ENCODE peak calls at places on chromosomes 11 and 22, in five cellular contexts. One of them, this sample, is unnamed.

GRCh38 chr22:30309981-30310672 is 16.6 kb downstream of the TBC1D10A start:
- DNase-seq in T-helper 22 cell: no peak
- DNase-seq in HEK293T: no peak
- DNase-seq in NCI-H446 treated with DMSO at 0.1 percent for 48 hours: no peak
- DNase-seq in AML-193: no peak
- DNase-seq in this sample: peak

GRCh38 chr11:48000432-48000831 is 20.1 kb downstream of the PTPRJ start:
- DNase-seq in AML-193: no peak
- DNase-seq in T-helper 22 cell: no peak
- DNase-seq in HEK293T: no peak
- DNase-seq in NCI-H446 treated with DMSO at 0.1 percent for 48 hours: no peak
- DNase-seq in this sample: no peak

GRCh38 chr22:46416537-46417267 is 81.2 kb downstream of the TRMU start:
- DNase-seq in T-helper 22 cell: no peak
- DNase-seq in NCI-H446 treated with DMSO at 0.1 percent for 48 hours: no peak
- DNase-seq in HEK293T: no peak
- DNase-seq in AML-193: no peak
- DNase-seq in this sample: no peak

GRCh38 chr11:69744435-69744834 is 30.7 kb downstream of the FGF4 start:
- DNase-seq in T-helper 22 cell: no peak
- DNase-seq in NCI-H446 treated with DMSO at 0.1 percent for 48 hours: no peak
- DNase-seq in HEK293T: no peak
- DNase-seq in AML-193: no peak
- DNase-seq in this sample: no peak

GRCh38 chr11:8867035-8867434 is 44.0 kb upstream of the AKIP1 start:
- DNase-seq in T-helper 22 cell: no peak
- DNase-seq in NCI-H446 treated with DMSO at 0.1 percent for 48 hours: no peak
- DNase-seq in HEK293T: no peak
- DNase-seq in AML-193: no peak
- DNase-seq in this sample: no peak

GRCh38 chr11:2409701-2410468 is 9.3 kb downstream of the TSSC4 start:
- DNase-seq in NCI-H446 treated with DMSO at 0.1 percent for 48 hours: no peak
- DNase-seq in T-helper 22 cell: no peak
- DNase-seq in AML-193: no peak
- DNase-seq in HEK293T: no peak
- DNase-seq in this sample: no peak

GRCh38 chr22:37808294-37808657 is 542 bp downstream of the GCAT start:
- DNase-seq in HEK293T: no peak
- DNase-seq in NCI-H446 treated with DMSO at 0.1 percent for 48 hours: no peak
- DNase-seq in T-helper 22 cell: no peak
- DNase-seq in AML-193: no peak
- DNase-seq in this sample: no peak

GRCh38 chr11:63670738-63671321 is 346 bp downstream of the ATL3 start:
- DNase-seq in HEK293T: peak
- DNase-seq in NCI-H446 treated with DMSO at 0.1 percent for 48 hours: no peak
- DNase-seq in T-helper 22 cell: no peak
- DNase-seq in AML-193: peak
- DNase-seq in this sample: peak

GRCh38 chr22:20562607-20563463 is 55.4 kb downstream of the MED15 start:
- DNase-seq in NCI-H446 treated with DMSO at 0.1 percent for 48 hours: no peak
- DNase-seq in T-helper 22 cell: no peak
- DNase-seq in AML-193: no peak
- DNase-seq in HEK293T: no peak
- DNase-seq in this sample: no peak

GRCh38 chr11:48074425-48075181 is 94.2 kb downstream of the PTPRJ start:
- DNase-seq in HEK293T: no peak
- DNase-seq in AML-193: no peak
- DNase-seq in T-helper 22 cell: no peak
- DNase-seq in NCI-H446 treated with DMSO at 0.1 percent for 48 hours: no peak
- DNase-seq in this sample: no peak

GRCh38 chr11:36388086-36388485 is 92.0 kb downstream of the PRR5L start:
- DNase-seq in AML-193: no peak
- DNase-seq in NCI-H446 treated with DMSO at 0.1 percent for 48 hours: no peak
- DNase-seq in T-helper 22 cell: no peak
- DNase-seq in HEK293T: no peak
- DNase-seq in this sample: no peak

GRCh38 chr22:30325724-30326703 is 727 bp downstream of the TBC1D10A start:
- DNase-seq in NCI-H446 treated with DMSO at 0.1 percent for 48 hours: no peak
- DNase-seq in AML-193: no peak
- DNase-seq in T-helper 22 cell: no peak
- DNase-seq in HEK293T: peak
- DNase-seq in this sample: no peak

GRCh38 chr22:42461511-42461910 is 29.3 kb upstream of the NFAM1 start:
- DNase-seq in NCI-H446 treated with DMSO at 0.1 percent for 48 hours: no peak
- DNase-seq in T-helper 22 cell: no peak
- DNase-seq in HEK293T: no peak
- DNase-seq in AML-193: no peak
- DNase-seq in this sample: no peak

GRCh38 chr11:93403930-93404329 is 73.4 kb downstream of the DEUP1 start:
- DNase-seq in NCI-H446 treated with DMSO at 0.1 percent for 48 hours: no peak
- DNase-seq in T-helper 22 cell: no peak
- DNase-seq in HEK293T: no peak
- DNase-seq in AML-193: no peak
- DNase-seq in this sample: no peak